ENCODE peak calls at places on chromosome 14, in six cellular contexts. One of them, this sample, is unnamed.
A peak's percentile ranks its signal among the peaks of the same experiment; 100 is the strongest.

GRCh38 chr14:68628605-68629310 is 164.1 kb downstream of the ZFP36L1 start:
- DNase-seq in EL: no peak
- DNase-seq in foreskin fibroblast: no peak
- DNase-seq in right cardiac atrium: no peak
- DNase-seq in endothelial cell of umbilical vein: no peak
- DNase-seq in AG04450: no peak
- DNase-seq in this sample: no peak

GRCh38 chr14:89702151-89702936 is 252.2 kb downstream of the EFCAB11 start:
- DNase-seq in EL: peak; percentile 33
- DNase-seq in foreskin fibroblast: peak; percentile 39
- DNase-seq in right cardiac atrium: peak; percentile 50
- DNase-seq in endothelial cell of umbilical vein: no peak
- DNase-seq in AG04450: peak; percentile 21
- DNase-seq in this sample: peak; percentile 58

GRCh38 chr14:38357557-38357956 is 101.7 kb upstream of the CLEC14A start:
- DNase-seq in EL: peak; percentile 84
- DNase-seq in foreskin fibroblast: peak; percentile 86
- DNase-seq in right cardiac atrium: no peak
- DNase-seq in endothelial cell of umbilical vein: peak; percentile 97
- DNase-seq in AG04450: peak; percentile 65
- DNase-seq in this sample: peak; percentile 53

GRCh38 chr14:102828201-102828600 is 51.0 kb downstream of the TRAF3 start:
- DNase-seq in EL: no peak
- DNase-seq in foreskin fibroblast: no peak
- DNase-seq in right cardiac atrium: no peak
- DNase-seq in endothelial cell of umbilical vein: no peak
- DNase-seq in AG04450: no peak
- DNase-seq in this sample: no peak

GRCh38 chr14:50058112-50058511 is 58.3 kb downstream of the VCPKMT start:
- DNase-seq in EL: no peak
- DNase-seq in foreskin fibroblast: no peak
- DNase-seq in right cardiac atrium: no peak
- DNase-seq in endothelial cell of umbilical vein: no peak
- DNase-seq in AG04450: no peak
- DNase-seq in this sample: no peak

GRCh38 chr14:89721991-89722390 is 232.5 kb downstream of the EFCAB11 start:
- DNase-seq in EL: no peak
- DNase-seq in foreskin fibroblast: no peak
- DNase-seq in right cardiac atrium: no peak
- DNase-seq in endothelial cell of umbilical vein: no peak
- DNase-seq in AG04450: no peak
- DNase-seq in this sample: no peak

GRCh38 chr14:60819575-60819974 is 85.0 kb downstream of the MNAT1 start:
- DNase-seq in EL: no peak
- DNase-seq in foreskin fibroblast: no peak
- DNase-seq in right cardiac atrium: no peak
- DNase-seq in endothelial cell of umbilical vein: no peak
- DNase-seq in AG04450: no peak
- DNase-seq in this sample: no peak

GRCh38 chr14:94360945-94361565 is 27.3 kb downstream of the SERPINA1 start:
- DNase-seq in EL: no peak
- DNase-seq in foreskin fibroblast: no peak
- DNase-seq in right cardiac atrium: no peak
- DNase-seq in endothelial cell of umbilical vein: no peak
- DNase-seq in AG04450: no peak
- DNase-seq in this sample: no peak

GRCh38 chr14:97943619-97944018 is 1146.4 kb downstream of the VRK1 start:
- DNase-seq in EL: no peak
- DNase-seq in foreskin fibroblast: no peak
- DNase-seq in right cardiac atrium: no peak
- DNase-seq in endothelial cell of umbilical vein: no peak
- DNase-seq in AG04450: no peak
- DNase-seq in this sample: no peak

GRCh38 chr14:24839617-24840203 is 205.7 kb upstream of the GZMB start:
- DNase-seq in EL: no peak
- DNase-seq in foreskin fibroblast: no peak
- DNase-seq in right cardiac atrium: no peak
- DNase-seq in endothelial cell of umbilical vein: no peak
- DNase-seq in AG04450: no peak
- DNase-seq in this sample: no peak

GRCh38 chr14:39469094-39469710 is 37.0 kb upstream of the FBXO33 start:
- DNase-seq in EL: peak; percentile 5
- DNase-seq in foreskin fibroblast: no peak
- DNase-seq in right cardiac atrium: peak; percentile 12
- DNase-seq in endothelial cell of umbilical vein: peak; percentile 11
- DNase-seq in AG04450: no peak
- DNase-seq in this sample: no peak

GRCh38 chr14:58805057-58805456 is 167.3 kb downstream of the DACT1 start:
- DNase-seq in EL: no peak
- DNase-seq in foreskin fibroblast: peak; percentile 41
- DNase-seq in right cardiac atrium: peak; percentile 39
- DNase-seq in endothelial cell of umbilical vein: no peak
- DNase-seq in AG04450: no peak
- DNase-seq in this sample: no peak

GRCh38 chr14:102923201-102923919 is 897 bp downstream of the AMN start:
- DNase-seq in EL: no peak
- DNase-seq in foreskin fibroblast: no peak
- DNase-seq in right cardiac atrium: peak; percentile 14
- DNase-seq in endothelial cell of umbilical vein: no peak
- DNase-seq in AG04450: no peak
- DNase-seq in this sample: no peak

GRCh38 chr14:74488788-74489397 is 4.2 kb downstream of the NPC2 start:
- DNase-seq in EL: peak; percentile 77
- DNase-seq in foreskin fibroblast: peak; percentile 66
- DNase-seq in right cardiac atrium: no peak
- DNase-seq in endothelial cell of umbilical vein: peak; percentile 86
- DNase-seq in AG04450: no peak
- DNase-seq in this sample: no peak

GRCh38 chr14:79585845-79586244 is 625.5 kb downstream of the DIO2 start:
- DNase-seq in EL: peak; percentile 89
- DNase-seq in foreskin fibroblast: no peak
- DNase-seq in right cardiac atrium: no peak
- DNase-seq in endothelial cell of umbilical vein: no peak
- DNase-seq in AG04450: no peak
- DNase-seq in this sample: no peak